ENCODE peak calls at places on chromosomes 5 and 9, in nine cellular contexts. One of them, this sample, is unnamed.

GRCh38 chr9:81390802-81391456 is 298.4 kb downstream of the TLE1 start:
- DNase-seq in DMS153: peak; percentile 23
- DNase-seq in stimulated activated CD8-positive, alpha-beta memory T cell treated with anti-CD3 and anti-CD28 coated beads, Interleukin-7, amount 100 ng/mL, for 48 hours: no peak
- DNase-seq in RWPE1: no peak
- DNase-seq in NCI-H2029: no peak
- DNase-seq in D721Med: no peak
- DNase-seq in ovary: no peak
- DNase-seq in SJSA1: no peak
- DNase-seq in naive thymus-derived CD4-positive, alpha-beta T cell: no peak
- DNase-seq in this sample: no peak

GRCh38 chr9:72485821-72486605 is 35.4 kb upstream of the TMC1 start:
- DNase-seq in ovary: no peak
- DNase-seq in stimulated activated CD8-positive, alpha-beta memory T cell treated with anti-CD3 and anti-CD28 coated beads, Interleukin-7, amount 100 ng/mL, for 48 hours: no peak
- DNase-seq in naive thymus-derived CD4-positive, alpha-beta T cell: no peak
- DNase-seq in SJSA1: no peak
- DNase-seq in RWPE1: no peak
- DNase-seq in NCI-H2029: no peak
- DNase-seq in D721Med: no peak
- DNase-seq in DMS153: no peak
- DNase-seq in this sample: no peak

GRCh38 chr5:395156-395920 is 47.6 kb upstream of the EXOC3 start:
- DNase-seq in naive thymus-derived CD4-positive, alpha-beta T cell: no peak
- DNase-seq in NCI-H2029: no peak
- DNase-seq in SJSA1: peak; percentile 72
- DNase-seq in D721Med: peak; percentile 14
- DNase-seq in ovary: peak; percentile 7
- DNase-seq in DMS153: no peak
- DNase-seq in RWPE1: no peak
- DNase-seq in stimulated activated CD8-positive, alpha-beta memory T cell treated with anti-CD3 and anti-CD28 coated beads, Interleukin-7, amount 100 ng/mL, for 48 hours: no peak
- DNase-seq in this sample: peak; percentile 16

GRCh38 chr5:180143656-180144364 is 65.2 kb downstream of the RASGEF1C start:
- DNase-seq in D721Med: no peak
- DNase-seq in DMS153: no peak
- DNase-seq in NCI-H2029: no peak
- DNase-seq in stimulated activated CD8-positive, alpha-beta memory T cell treated with anti-CD3 and anti-CD28 coated beads, Interleukin-7, amount 100 ng/mL, for 48 hours: no peak
- DNase-seq in SJSA1: no peak
- DNase-seq in RWPE1: no peak
- DNase-seq in naive thymus-derived CD4-positive, alpha-beta T cell: no peak
- DNase-seq in ovary: no peak
- DNase-seq in this sample: no peak

GRCh38 chr5:18744441-18744840 is 1110.2 kb downstream of the TAF11L14 start:
- DNase-seq in RWPE1: no peak
- DNase-seq in DMS153: no peak
- DNase-seq in SJSA1: no peak
- DNase-seq in naive thymus-derived CD4-positive, alpha-beta T cell: no peak
- DNase-seq in ovary: no peak
- DNase-seq in NCI-H2029: no peak
- DNase-seq in D721Med: no peak
- DNase-seq in stimulated activated CD8-positive, alpha-beta memory T cell treated with anti-CD3 and anti-CD28 coated beads, Interleukin-7, amount 100 ng/mL, for 48 hours: no peak
- DNase-seq in this sample: no peak

GRCh38 chr9:135369401-135369800 is 110.2 kb upstream of the PPP1R26 start:
- DNase-seq in ovary: no peak
- DNase-seq in NCI-H2029: no peak
- DNase-seq in DMS153: no peak
- DNase-seq in SJSA1: no peak
- DNase-seq in D721Med: no peak
- DNase-seq in RWPE1: peak; percentile 47
- DNase-seq in stimulated activated CD8-positive, alpha-beta memory T cell treated with anti-CD3 and anti-CD28 coated beads, Interleukin-7, amount 100 ng/mL, for 48 hours: no peak
- DNase-seq in naive thymus-derived CD4-positive, alpha-beta T cell: no peak
- DNase-seq in this sample: no peak

GRCh38 chr5:137072376-137073174 is 426.6 kb downstream of the SPOCK1 start:
- DNase-seq in NCI-H2029: no peak
- DNase-seq in ovary: peak; percentile 32
- DNase-seq in SJSA1: no peak
- DNase-seq in DMS153: no peak
- DNase-seq in stimulated activated CD8-positive, alpha-beta memory T cell treated with anti-CD3 and anti-CD28 coated beads, Interleukin-7, amount 100 ng/mL, for 48 hours: no peak
- DNase-seq in RWPE1: no peak
- DNase-seq in D721Med: no peak
- DNase-seq in naive thymus-derived CD4-positive, alpha-beta T cell: no peak
- DNase-seq in this sample: no peak

GRCh38 chr5:180142008-180142803 is 66.8 kb downstream of the RASGEF1C start:
- DNase-seq in DMS153: no peak
- DNase-seq in stimulated activated CD8-positive, alpha-beta memory T cell treated with anti-CD3 and anti-CD28 coated beads, Interleukin-7, amount 100 ng/mL, for 48 hours: no peak
- DNase-seq in RWPE1: no peak
- DNase-seq in NCI-H2029: no peak
- DNase-seq in ovary: no peak
- DNase-seq in SJSA1: no peak
- DNase-seq in D721Med: no peak
- DNase-seq in naive thymus-derived CD4-positive, alpha-beta T cell: no peak
- DNase-seq in this sample: no peak

GRCh38 chr9:137067860-137068538 is 2.4 kb downstream of the SAPCD2 start:
- DNase-seq in D721Med: no peak
- DNase-seq in DMS153: peak; percentile 83
- DNase-seq in ovary: peak; percentile 77
- DNase-seq in SJSA1: peak; percentile 60
- DNase-seq in stimulated activated CD8-positive, alpha-beta memory T cell treated with anti-CD3 and anti-CD28 coated beads, Interleukin-7, amount 100 ng/mL, for 48 hours: peak; percentile 70
- DNase-seq in naive thymus-derived CD4-positive, alpha-beta T cell: peak; percentile 85
- DNase-seq in RWPE1: peak; percentile 90
- DNase-seq in NCI-H2029: peak; percentile 84
- DNase-seq in this sample: peak; percentile 74

GRCh38 chr9:136024696-136025316 is 63.6 kb upstream of the UBAC1 start:
- DNase-seq in NCI-H2029: no peak
- DNase-seq in naive thymus-derived CD4-positive, alpha-beta T cell: no peak
- DNase-seq in stimulated activated CD8-positive, alpha-beta memory T cell treated with anti-CD3 and anti-CD28 coated beads, Interleukin-7, amount 100 ng/mL, for 48 hours: no peak
- DNase-seq in DMS153: no peak
- DNase-seq in ovary: peak; percentile 68
- DNase-seq in SJSA1: no peak
- DNase-seq in RWPE1: no peak
- DNase-seq in D721Med: no peak
- DNase-seq in this sample: no peak

GRCh38 chr5:62582198-62582597 is 3.6 kb downstream of the LRRC70 start:
- DNase-seq in ovary: no peak
- DNase-seq in SJSA1: no peak
- DNase-seq in naive thymus-derived CD4-positive, alpha-beta T cell: no peak
- DNase-seq in DMS153: no peak
- DNase-seq in NCI-H2029: no peak
- DNase-seq in RWPE1: no peak
- DNase-seq in stimulated activated CD8-positive, alpha-beta memory T cell treated with anti-CD3 and anti-CD28 coated beads, Interleukin-7, amount 100 ng/mL, for 48 hours: no peak
- DNase-seq in D721Med: no peak
- DNase-seq in this sample: no peak

GRCh38 chr9:117720066-117720465 is 15.9 kb downstream of the TLR4 start:
- DNase-seq in ovary: no peak
- DNase-seq in RWPE1: no peak
- DNase-seq in stimulated activated CD8-positive, alpha-beta memory T cell treated with anti-CD3 and anti-CD28 coated beads, Interleukin-7, amount 100 ng/mL, for 48 hours: no peak
- DNase-seq in D721Med: no peak
- DNase-seq in NCI-H2029: no peak
- DNase-seq in DMS153: no peak
- DNase-seq in SJSA1: no peak
- DNase-seq in naive thymus-derived CD4-positive, alpha-beta T cell: no peak
- DNase-seq in this sample: no peak

This sample was measured in left cardiac atrium.